ENCODE peak calls at places on chromosomes 16 and 17, in ten cellular contexts. V, G, M, A, S, C, Z, T, H and J are unnamed samples.

GRCh38 chr17:6536566-6537065 is 19.7 kb downstream of the PITPNM3 start:
- DNase-seq in T (no peak), S (no peak), M (peak), C (no peak), V (no peak), G (no peak), H (peak), A (no peak), Z (no peak), J (no peak)

GRCh38 chr16:14289692-14290340 is 218.7 kb downstream of the MRTFB start:
- DNase-seq in Z (peak), M (peak), S (no peak), H (no peak), G (no peak), C (no peak), T (no peak), A (no peak), V (no peak), J (no peak)

GRCh38 chr17:43723697-43724359 is 34.8 kb downstream of the SOST start:
- DNase-seq in A (peak), G (peak), T (no peak), M (no peak), Z (peak), S (no peak), C (no peak), V (peak), H (no peak), J (no peak)

GRCh38 chr17:305090-305976 is 47.3 kb downstream of the RPH3AL start:
- DNase-seq in S (no peak), C (no peak), A (peak), Z (peak), V (peak), G (peak), T (no peak), H (no peak), M (peak), J (no peak)

GRCh38 chr17:17024778-17025300 is 17.4 kb upstream of the MPRIP start:
- DNase-seq in A (no peak), C (no peak), G (no peak), M (no peak), Z (no peak), T (no peak), H (no peak), S (peak), V (no peak), J (no peak)

GRCh38 chr16:64098451-64098850 is 1023.4 kb downstream of the CDH11 start:
- DNase-seq in G (no peak), S (no peak), A (no peak), M (no peak), V (no peak), H (no peak), T (no peak), Z (no peak), C (no peak), J (no peak)

GRCh38 chr17:57394375-57394774 is 138.1 kb downstream of the MSI2 start:
- DNase-seq in S (no peak), Z (no peak), T (no peak), A (no peak), G (no peak), V (no peak), C (no peak), M (no peak), H (no peak), J (no peak)

GRCh38 chr17:13589658-13590057 is 12.1 kb downstream of the HS3ST3A1 start:
- DNase-seq in G (no peak), T (no peak), S (no peak), A (no peak), H (no peak), C (no peak), M (no peak), Z (no peak), V (no peak), J (no peak)

GRCh38 chr16:30875881-30876791 is 17.7 kb downstream of the BCL7C start:
- DNase-seq in S (no peak), M (no peak), C (peak), G (no peak), Z (no peak), A (no peak), T (no peak), H (no peak), V (peak), J (no peak)

GRCh38 chr17:40818733-40819527 is 3.5 kb downstream of the KRT10 start:
- DNase-seq in G (peak), C (peak), V (peak), A (peak), H (peak), S (peak), Z (peak), M (peak), T (peak), J (peak)
- TF ChIP-seq POLR2A in G (peak), C (peak), V (peak), A (peak), H (no peak), S (peak), Z (peak), M (no peak), T (no peak), J (peak)

DNA sequence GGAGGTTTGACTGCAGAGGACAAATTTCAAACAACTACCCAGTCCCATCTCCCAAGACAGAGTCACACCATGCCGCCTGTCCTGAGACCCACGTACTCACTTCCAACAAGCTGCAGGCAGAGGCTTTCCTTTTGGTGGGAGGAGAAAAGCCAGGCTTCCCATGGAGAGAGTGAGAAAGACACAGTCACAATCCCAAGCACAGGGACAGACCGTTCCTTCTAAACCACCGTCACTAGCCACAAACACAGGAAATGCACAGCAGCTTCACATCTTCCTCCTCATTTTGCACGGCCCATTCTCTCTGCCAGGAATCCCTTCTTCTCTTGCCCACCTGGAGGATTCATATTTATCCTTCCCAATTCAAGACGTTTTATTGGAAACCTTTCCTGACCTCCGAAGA is 87.8 kb downstream of the XYLT1 start:
- DNase-seq in H (no peak), T (no peak), V (no peak), A (no peak), M (no peak), Z (no peak), G (peak), S (no peak), C (no peak), J (no peak)
- TF ChIP-seq POLR2A in H (no peak), T (no peak), V (no peak), A (peak), M (no peak), Z (no peak), G (peak), S (no peak), C (no peak), J (no peak)

GRCh38 chr17:7562208-7562605 is 488 bp downstream of the SENP3 start:
- DNase-seq in M (no peak), H (no peak), G (no peak), C (no peak), S (no peak), Z (no peak), V (no peak), T (no peak), A (no peak), J (no peak)

GRCh38 chr17:7560172-7561027 is 1.3 kb upstream of the SENP3 start:
- DNase-seq in V (peak), Z (peak), C (peak), A (peak), M (peak), T (peak), S (peak), G (peak), H (peak), J (peak)

GRCh38 chr17:7561028-7561575 is 617 bp upstream of the SENP3 start:
- DNase-seq in A (peak), V (peak), H (peak), S (peak), C (peak), T (peak), G (peak), M (peak), Z (peak), J (peak)

GRCh38 chr17:7563115-7563869 is 1.6 kb downstream of the SENP3 start:
- DNase-seq in S (no peak), T (no peak), H (no peak), A (no peak), C (no peak), V (no peak), G (no peak), Z (no peak), M (no peak), J (no peak)

DNA sequence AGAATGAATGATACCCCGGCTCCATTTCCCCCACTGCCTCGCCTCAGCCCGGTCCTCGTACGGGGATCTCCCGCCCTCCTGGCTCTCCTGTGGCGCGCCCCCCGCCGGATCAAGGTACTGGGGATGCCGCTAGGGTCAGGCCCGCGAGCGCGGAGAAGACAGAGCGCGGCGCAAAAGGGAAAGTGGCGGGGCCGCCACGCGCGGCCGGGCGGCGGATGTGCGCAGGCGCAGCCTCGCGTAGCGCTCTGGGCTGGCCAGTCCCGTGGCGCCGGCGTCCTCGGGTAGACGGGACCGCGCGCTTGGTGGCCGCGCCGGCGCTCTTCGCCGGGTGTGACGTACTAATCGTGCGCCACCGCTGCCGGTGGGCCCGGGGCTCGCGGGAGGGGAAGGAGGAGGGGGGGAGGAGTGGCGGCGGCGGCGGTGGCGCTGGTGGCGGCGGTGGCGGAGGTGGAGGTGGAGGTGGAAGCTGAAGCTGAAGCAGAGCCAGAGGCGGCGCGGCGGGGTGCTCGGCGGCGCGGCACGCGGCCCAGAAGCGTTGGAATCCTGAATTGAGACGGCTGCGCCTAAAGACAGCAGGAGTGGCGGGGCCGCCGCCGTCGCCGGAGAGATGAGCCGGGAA is at the start of gene SENP3:
- DNase-seq in A (peak), M (peak), T (peak), S (peak), H (peak), Z (peak), C (peak), G (peak), V (peak), J (peak)
- TF ChIP-seq POLR2A in A (peak), M (no peak), T (peak), S (peak), H (peak), Z (peak), C (no peak), G (peak), V (no peak), J (peak)

GRCh38 chr17:49850772-49851386 is 3.0 kb upstream of the TAC4 start:
- DNase-seq in A (no peak), H (no peak), T (no peak), C (no peak), M (no peak), G (no peak), Z (no peak), S (no peak), V (no peak), J (no peak)
- TF ChIP-seq POLR2A in A (no peak), H (no peak), T (no peak), C (no peak), M (no peak), G (no peak), Z (no peak), S (no peak), V (no peak), J (no peak)

DNA sequence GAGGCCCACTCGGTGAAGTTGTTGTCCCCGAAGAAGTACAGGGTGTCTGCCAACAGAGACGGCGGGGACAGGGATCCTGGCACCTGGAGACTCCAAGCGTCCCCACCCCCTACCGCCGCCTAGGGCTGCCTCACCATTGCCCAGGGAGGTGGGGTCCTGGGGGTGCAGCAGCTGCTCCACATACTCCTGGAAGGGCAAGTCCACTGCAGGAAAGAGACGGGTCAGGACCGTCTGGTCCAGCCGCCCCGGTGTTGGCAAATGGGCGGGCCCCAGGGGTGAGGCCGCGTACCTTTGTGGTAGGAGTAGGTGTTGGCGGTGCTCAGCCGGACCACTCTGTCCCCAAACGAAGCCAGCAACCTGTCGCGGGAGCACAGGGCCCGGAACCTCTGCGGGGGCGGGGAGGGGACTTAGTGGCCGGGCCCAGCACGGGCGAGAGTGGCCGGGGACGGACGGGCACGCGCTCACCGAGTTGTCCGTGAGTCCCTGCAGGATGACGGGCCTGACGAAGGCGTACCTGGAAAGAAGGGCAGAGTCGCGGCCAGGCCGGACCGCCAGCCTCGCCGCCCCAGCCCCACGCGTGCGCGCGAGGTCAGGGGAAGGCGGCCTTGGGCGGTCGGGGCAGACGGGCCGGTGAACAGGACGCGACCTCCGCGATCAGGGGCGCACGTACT is 603 bp downstream of the JMJD8 start:
- DNase-seq in T (peak), M (no peak), Z (peak), G (no peak), H (no peak), V (peak), A (peak), S (peak), C (no peak), J (no peak)
- TF ChIP-seq POLR2A in T (no peak), M (no peak), Z (no peak), G (no peak), H (no peak), V (no peak), A (no peak), S (no peak), C (no peak), J (no peak)

DNA sequence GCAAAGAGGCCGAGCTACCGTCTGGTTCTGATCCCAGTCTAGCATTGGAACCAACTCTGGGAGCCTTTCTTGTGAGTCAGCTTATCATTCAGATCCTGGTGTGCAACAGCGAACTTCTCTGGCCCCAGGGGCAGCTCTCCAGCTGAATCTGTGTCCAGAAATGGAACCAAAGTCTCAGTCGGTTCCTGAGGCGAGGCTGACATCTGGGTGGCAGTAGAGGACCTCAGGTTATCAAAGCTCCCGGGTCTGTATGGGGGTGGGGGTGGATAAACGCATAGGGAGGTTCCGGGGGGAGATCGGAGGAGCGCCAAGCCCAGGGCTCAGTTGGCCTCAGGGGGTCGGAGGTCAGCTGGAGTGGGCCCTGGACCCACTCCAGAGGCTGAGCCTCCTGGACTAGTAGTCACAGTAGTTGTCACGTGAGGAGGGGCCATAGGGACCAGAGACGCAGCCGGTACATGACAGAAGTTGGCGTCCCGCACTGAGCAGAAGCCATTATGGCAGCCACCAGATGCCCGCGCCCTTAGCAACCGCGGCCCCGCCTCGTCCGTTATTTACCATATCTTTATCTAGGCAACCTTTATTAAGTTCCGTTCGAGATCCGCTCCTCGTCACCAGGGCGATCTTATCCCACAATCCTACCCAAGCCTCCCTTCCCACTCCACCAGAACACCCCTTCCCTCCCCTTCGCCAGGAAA is 12.9 kb downstream of the RDM1 start:
- DNase-seq in C (no peak), G (no peak), Z (no peak), T (no peak), H (no peak), V (no peak), S (no peak), M (no peak), A (no peak), J (no peak)
- TF ChIP-seq POLR2A in C (no peak), G (no peak), Z (no peak), T (no peak), H (no peak), V (no peak), S (no peak), M (no peak), A (no peak), J (no peak)

GRCh38 chr17:67829331-67829730 is 4.0 kb downstream of the BPTF start:
- DNase-seq in Z (no peak), G (no peak), A (no peak), M (no peak), T (no peak), V (no peak), C (no peak), S (no peak), H (no peak), J (peak)

GRCh38 chr17:67821871-67822367 is 3.4 kb upstream of the BPTF start:
- DNase-seq in C (no peak), M (no peak), V (no peak), S (no peak), G (no peak), T (no peak), Z (no peak), A (no peak), H (no peak), J (no peak)

GRCh38 chr17:67819722-67820121 is 5.6 kb upstream of the BPTF start:
- DNase-seq in V (no peak), M (no peak), C (no peak), A (no peak), S (no peak), G (no peak), Z (no peak), T (no peak), H (no peak), J (no peak)

GRCh38 chr17:67830440-67830839 is 5.1 kb downstream of the BPTF start:
- DNase-seq in T (no peak), V (no peak), C (no peak), M (no peak), Z (no peak), G (no peak), A (peak), S (no peak), H (no peak), J (no peak)

DNA sequence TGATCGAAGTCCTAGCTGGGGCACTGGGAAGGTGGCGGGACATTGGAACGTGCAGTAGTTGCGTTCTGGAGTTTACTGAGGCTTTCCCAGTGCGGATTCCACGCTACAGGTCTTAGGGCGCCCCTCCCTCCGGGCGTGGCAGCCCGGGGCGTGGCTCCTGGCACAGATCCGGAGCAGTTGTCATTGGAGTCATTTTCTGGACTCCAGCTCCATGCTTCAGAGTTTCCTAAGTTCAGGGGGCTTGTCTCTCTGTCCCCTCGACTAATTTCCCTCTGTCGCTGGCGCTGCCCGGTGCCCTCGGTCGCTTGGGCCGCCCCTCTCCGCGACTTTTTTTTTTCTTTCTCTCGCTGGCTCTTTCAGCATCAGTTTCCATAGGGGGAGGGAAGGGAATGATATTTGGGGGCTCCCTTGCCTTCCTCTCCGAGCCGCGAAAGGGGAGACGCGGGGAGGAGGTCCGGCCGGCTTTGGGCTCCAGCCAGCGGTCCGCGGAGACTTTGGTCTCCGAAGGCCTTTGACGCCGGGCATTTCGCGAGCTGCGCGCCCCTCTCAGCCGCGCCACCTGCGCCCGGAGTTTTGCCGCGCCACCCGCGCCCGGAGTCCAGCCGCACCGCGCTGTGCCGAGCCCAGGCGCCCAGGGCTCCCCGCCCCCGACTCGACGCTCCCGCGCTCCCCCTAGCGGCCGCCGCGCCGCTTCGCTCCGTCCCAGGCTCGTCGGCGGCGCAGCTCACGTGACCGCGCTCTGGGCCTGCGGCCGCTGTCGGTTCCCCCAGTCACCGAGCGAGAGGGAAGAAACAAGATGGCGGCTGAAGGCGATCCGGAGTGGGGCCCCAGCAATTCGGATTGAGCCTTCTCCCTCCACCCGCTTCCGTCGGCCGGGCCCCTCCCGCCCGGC is at the start of gene BPTF:
- DNase-seq in V (peak), M (peak), H (peak), T (peak), C (peak), S (peak), Z (peak), G (peak), A (peak), J (peak)
- TF ChIP-seq POLR2A in V (no peak), M (no peak), H (no peak), T (peak), C (peak), S (peak), Z (peak), G (peak), A (peak), J (peak)

GRCh38 chr17:1447061-1447460 is 9.0 kb downstream of the CRK start:
- DNase-seq in Z (no peak), A (no peak), T (no peak), M (no peak), C (no peak), G (no peak), V (no peak), S (no peak), H (no peak), J (no peak)
- TF ChIP-seq POLR2A in Z (no peak), A (no peak), T (no peak), M (no peak), C (no peak), G (no peak), V (no peak), S (no peak), H (no peak), J (no peak)

DNA sequence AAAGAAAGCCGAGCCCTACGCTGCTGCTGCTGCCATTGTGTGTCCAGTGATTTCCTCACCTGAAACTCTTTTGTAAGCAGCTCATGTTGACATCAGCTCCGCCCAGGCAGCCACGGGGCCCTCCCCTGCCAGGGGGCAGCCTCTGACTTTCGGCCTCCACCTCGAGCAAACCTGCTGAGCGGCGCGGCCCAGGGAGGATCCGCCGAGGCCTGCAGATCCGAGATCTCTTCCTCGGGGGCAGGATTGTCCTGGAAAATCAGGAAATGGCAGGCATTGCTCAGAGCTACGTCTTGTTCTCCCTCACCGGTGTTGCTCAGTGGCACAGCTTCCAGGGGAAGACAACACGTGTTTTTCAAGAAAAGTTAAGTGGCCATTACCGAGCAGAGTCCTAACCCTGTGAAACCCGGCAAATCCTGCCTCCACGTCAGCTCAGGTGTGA is 35.6 kb upstream of the ZNF750 start:
- DNase-seq in T (peak), A (no peak), H (no peak), Z (no peak), G (no peak), C (no peak), V (no peak), S (no peak), M (peak), J (no peak)
- TF ChIP-seq POLR2A in T (no peak), A (no peak), H (no peak), Z (no peak), G (no peak), C (no peak), V (no peak), S (no peak), M (no peak), J (no peak)